ENCODE peak calls at places on chromosome 20, in five cellular contexts. R is germinal center; V is effector CD4-positive, alpha-beta T cell; G is iris pigment epithelial cell; P is spleen. N is an unnamed sample.

GRCh38 chr20:57653910-57654309 is 33.7 kb upstream of the ZBP1 start:
- DNase-seq in V (no peak), P (peak), R (no peak), G (no peak), N (no peak)

GRCh38 chr20:5480824-5481600 is 164.3 kb upstream of the PROKR2 start:
- DNase-seq in G (peak), P (no peak), V (no peak), R (no peak), N (no peak)

GRCh38 chr20:57755609-57756008 is 45.8 kb upstream of the PMEPA1 start:
- DNase-seq in V (no peak), G (no peak), P (no peak), R (no peak), N (no peak)

GRCh38 chr20:7710440-7710839 is 229.8 kb downstream of the HAO1 start:
- DNase-seq in G (no peak), P (no peak), V (no peak), R (no peak), N (no peak)

GRCh38 chr20:48711696-48712464 is 115.9 kb downstream of the PREX1 start:
- DNase-seq in R (no peak), V (no peak), P (peak), G (no peak), N (no peak)

GRCh38 chr20:63118303-63118670 is 97.6 kb downstream of the YTHDF1 start:
- DNase-seq in P (peak), V (no peak), R (no peak), G (no peak), N (no peak)

GRCh38 chr20:61589055-61589385 is 337.0 kb downstream of the CDH4 start:
- DNase-seq in P (no peak), V (no peak), G (peak), R (no peak), N (no peak)

GRCh38 chr20:3051385-3052019 is 5.7 kb downstream of the MRPS26 start:
- DNase-seq in G (no peak), P (no peak), V (no peak), R (no peak), N (no peak)

N was measured in dermis microvascular lymphatic vessel endothelial cell.